ENCODE peak calls at places on chromosomes 16 and 17, in five cellular contexts. D is K562, T is HepG2, Y is GM12878, N is SK-N-SH. Z is an unnamed sample.

GRCh38 chr17:18039535-18040286 is 503 bp downstream of the GID4 start:
- DNase-seq in D (peak; percentile 83), T (no peak), Y (no peak), N (peak; percentile 91), Z (no peak)

GRCh38 chr17:9918352-9918751 is 13.3 kb upstream of the RCVRN start:
- DNase-seq in D (no peak), T (no peak), Y (no peak), N (no peak), Z (no peak)

GRCh38 chr17:81924557-81925532 is 2.7 kb downstream of the MAFG start:
- DNase-seq in D (no peak), T (peak; percentile 56), Y (no peak), N (no peak), Z (no peak)

GRCh38 chr17:143785-144281 is 6.5 kb downstream of the SCGB1C2 start:
- DNase-seq in D (peak; percentile 88), T (peak; percentile 48), Y (no peak), N (peak; percentile 94), Z (peak; percentile 29)

GRCh38 chr16:81315271-81316175 is 761 bp downstream of the GAN start:
- DNase-seq in D (peak; percentile 76), T (peak; percentile 32), Y (no peak), N (peak; percentile 78), Z (no peak)

GRCh38 chr17:17018612-17019429 is 23.4 kb upstream of the MPRIP start:
- DNase-seq in D (no peak), T (no peak), Y (no peak), N (no peak), Z (no peak)

GRCh38 chr17:79936661-79937434 is 97.6 kb upstream of the CBX4 start:
- DNase-seq in D (no peak), T (no peak), Y (no peak), N (no peak), Z (no peak)

GRCh38 chr17:76422406-76422805 is 30.5 kb downstream of the UBE2O start:
- DNase-seq in D (no peak), T (no peak), Y (no peak), N (no peak), Z (no peak)

GRCh38 chr17:57544834-57545463 is 200.2 kb downstream of the CCDC182 start:
- DNase-seq in D (no peak), T (no peak), Y (no peak), N (peak; percentile 47), Z (no peak)

GRCh38 chr16:10995555-10995954 is 51.2 kb downstream of the CLEC16A start:
- DNase-seq in D (no peak), T (no peak), Y (no peak), N (no peak), Z (no peak)

GRCh38 chr16:61146429-61146828 is 889.8 kb downstream of the CDH8 start:
- DNase-seq in D (no peak), T (no peak), Y (no peak), N (no peak), Z (no peak)

GRCh38 chr17:76869209-76869877 is 1.1 kb downstream of the MGAT5B start:
- DNase-seq in D (no peak), T (no peak), Y (no peak), N (peak; percentile 90), Z (no peak)

GRCh38 chr17:50134206-50135110 is 4.5 kb upstream of the SAMD14 start:
- DNase-seq in D (no peak), T (no peak), Y (no peak), N (no peak), Z (no peak)

GRCh38 chr17:57544381-57544780 is 200.7 kb downstream of the CCDC182 start:
- DNase-seq in D (no peak), T (no peak), Y (no peak), N (peak; percentile 62), Z (no peak)

GRCh38 chr16:50401355-50401754 is 32.6 kb upstream of the BRD7 start:
- DNase-seq in D (no peak), T (no peak), Y (no peak), N (no peak), Z (no peak)

GRCh38 chr16:50400312-50400966 is 31.7 kb upstream of the BRD7 start:
- DNase-seq in D (no peak), T (no peak), Y (no peak), N (no peak), Z (no peak)

GRCh38 chr16:50402298-50402895 is 33.6 kb upstream of the BRD7 start:
- DNase-seq in D (no peak), T (no peak), Y (no peak), N (no peak), Z (no peak)

GRCh38 chr16:50400967-50401348 is 32.2 kb upstream of the BRD7 start:
- DNase-seq in D (no peak), T (no peak), Y (no peak), N (no peak), Z (no peak)

GRCh38 chr16:50403491-50403890 is 34.7 kb upstream of the BRD7 start:
- DNase-seq in D (no peak), T (no peak), Y (no peak), N (peak; percentile 72), Z (no peak)
- TF ChIP-seq ZBTB33 in D (no peak), T (no peak), Y (no peak), N (no peak), Z (no peak)

DNA sequence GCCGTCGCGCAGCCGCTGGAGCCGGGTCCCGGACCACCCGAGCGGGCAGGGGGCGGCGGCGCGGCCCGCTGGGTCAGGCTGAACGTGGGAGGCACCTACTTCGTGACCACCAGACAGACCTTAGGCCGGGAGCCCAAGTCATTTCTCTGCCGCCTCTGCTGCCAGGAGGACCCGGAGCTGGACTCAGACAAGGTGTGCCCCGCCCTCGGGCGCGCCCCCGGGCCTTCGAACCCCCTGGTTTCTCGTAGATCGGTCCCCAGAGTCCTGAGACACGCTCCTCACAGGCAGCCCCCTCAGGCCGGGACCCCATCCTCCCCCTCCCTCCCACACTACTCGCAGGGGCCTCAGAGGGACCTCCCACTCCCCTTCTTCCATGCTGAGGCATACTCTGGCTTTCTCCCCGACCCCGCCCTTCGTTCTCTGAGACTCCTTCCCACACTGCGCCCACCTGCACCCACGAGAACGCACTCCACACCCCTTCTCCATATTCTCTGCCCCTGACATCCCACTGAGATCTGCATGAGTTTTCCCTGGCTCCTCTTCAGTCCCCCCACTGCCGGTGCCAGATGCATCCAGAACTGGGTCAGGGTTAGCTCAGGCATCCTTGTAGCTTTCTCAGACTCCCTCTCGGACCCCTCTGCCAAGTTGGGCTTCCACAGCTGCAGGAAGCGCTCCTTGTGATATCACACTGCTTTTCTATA is 523 bp downstream of the KCTD2 start:
- DNase-seq in D (peak; percentile 67), T (no peak), Y (no peak), N (no peak), Z (no peak)
- TF ChIP-seq ZBTB33 in D (no peak), T (no peak), Y (no peak), N (no peak), Z (no peak)

GRCh38 chr17:35167046-35167445 is 19.4 kb downstream of the UNC45B start:
- DNase-seq in D (no peak), T (no peak), Y (no peak), N (no peak), Z (no peak)
- TF ChIP-seq ZBTB33 in D (no peak), T (no peak), Y (no peak), N (no peak), Z (no peak)

GRCh38 chr16:25010542-25010941 is 4.6 kb downstream of the ARHGAP17 start:
- DNase-seq in D (no peak), T (no peak), Y (no peak), N (no peak), Z (no peak)

GRCh38 chr16:25009822-25010221 is 5.3 kb downstream of the ARHGAP17 start:
- DNase-seq in D (no peak), T (no peak), Y (no peak), N (no peak), Z (no peak)

GRCh38 chr16:25007284-25007984 is 7.7 kb downstream of the ARHGAP17 start:
- DNase-seq in D (no peak), T (no peak), Y (no peak), N (no peak), Z (no peak)

GRCh38 chr16:25005445-25006306 is 9.5 kb downstream of the ARHGAP17 start:
- DNase-seq in D (no peak), T (no peak), Y (no peak), N (no peak), Z (no peak)

GRCh38 chr16:25006504-25007055 is 8.6 kb downstream of the ARHGAP17 start:
- DNase-seq in D (no peak), T (peak; percentile 78), Y (no peak), N (peak; percentile 34), Z (no peak)
- TF ChIP-seq ZBTB33 in D (no peak), T (peak; percentile 34), Y (no peak), N (no peak), Z (no peak)

Z was measured in HCT116.